ENCODE peak calls at places on chromosomes 11 and 22, in nine cellular contexts. S is frontal cortex; B is fibroblast of lung; P is stimulated activated naive CD8-positive, alpha-beta T cell treated with anti-CD3 and anti-CD28 coated beads, Interleukin-15, amount 100 ng/mL, for 72 hours; C is activated CD8-positive, alpha-beta memory T cell treated with anti-CD3 and anti-CD28 coated beads for 48 hours; M is cardiac muscle cell; J is OCI-LY7; I is NCI-H774; K is EH. G is an unnamed sample.

GRCh38 chr11:74371269-74372039 is 26.8 kb downstream of the PGM2L1 start:
- DNase-seq in S (no peak), B (peak; percentile 38), P (no peak), C (no peak), M (peak; percentile 21), J (no peak), I (peak; percentile 24), K (peak; percentile 79), G (peak; percentile 81)

GRCh38 chr11:17197431-17197898 is 10.3 kb downstream of the PIK3C2A start:
- DNase-seq in S (no peak), B (peak; percentile 23), P (no peak), C (no peak), M (no peak), J (no peak), I (no peak), K (peak; percentile 49), G (no peak)

GRCh38 chr11:114162719-114163123 is 103.2 kb downstream of the ZBTB16 start:
- DNase-seq in S (peak; percentile 50), B (peak; percentile 100), P (no peak), C (no peak), M (peak; percentile 100), J (no peak), I (peak; percentile 71), K (peak; percentile 96), G (peak; percentile 91)

GRCh38 chr22:48356731-48357130 is 1470.9 kb downstream of the BRD1 start:
- DNase-seq in S (no peak), B (no peak), P (no peak), C (no peak), M (no peak), J (no peak), I (no peak), K (no peak), G (no peak)

GRCh38 chr22:21665047-21665851 is 563 bp upstream of the PPIL2 start:
- DNase-seq in S (no peak), B (no peak), P (no peak), C (no peak), M (no peak), J (no peak), I (no peak), K (no peak), G (no peak)

GRCh38 chr11:117720061-117720511 is 76.9 kb downstream of the DSCAML1 start:
- DNase-seq in S (no peak), B (no peak), P (no peak), C (no peak), M (no peak), J (no peak), I (no peak), K (no peak), G (no peak)

GRCh38 chr11:67056640-67057409 is at the start of gene RHOD:
- DNase-seq in S (no peak), B (no peak), P (peak; percentile 39), C (no peak), M (peak; percentile 49), J (no peak), I (no peak), K (peak; percentile 50), G (no peak)

GRCh38 chr11:47394322-47395224 is 13.8 kb upstream of the SLC39A13 start:
- DNase-seq in S (no peak), B (no peak), P (peak; percentile 69), C (no peak), M (peak; percentile 90), J (peak; percentile 88), I (no peak), K (no peak), G (no peak)

GRCh38 chr11:63639195-63639832 is 25.1 kb upstream of the PLAAT3 start:
- DNase-seq in S (no peak), B (peak; percentile 58), P (no peak), C (no peak), M (peak; percentile 50), J (peak; percentile 25), I (no peak), K (peak; percentile 34), G (peak; percentile 29)

GRCh38 chr11:121448431-121448941 is 3.6 kb upstream of the SORL1 start:
- DNase-seq in S (no peak), B (no peak), P (no peak), C (no peak), M (no peak), J (peak; percentile 62), I (no peak), K (no peak), G (no peak)

GRCh38 chr11:95066721-95067041 is at the start of gene SRSF8:
- DNase-seq in S (no peak), B (no peak), P (no peak), C (no peak), M (no peak), J (no peak), I (peak; percentile 83), K (no peak), G (no peak)

GRCh38 chr11:88651556-88651955 is 314.0 kb upstream of the CTSC start:
- DNase-seq in S (no peak), B (no peak), P (no peak), C (no peak), M (peak; percentile 77), J (no peak), I (no peak), K (no peak), G (no peak)

GRCh38 chr11:15897211-15897960 is 459.0 kb downstream of the SOX6 start:
- DNase-seq in S (no peak), B (peak; percentile 18), P (no peak), C (no peak), M (peak; percentile 66), J (no peak), I (no peak), K (peak; percentile 91), G (no peak)

GRCh38 chr11:43447124-43447523 is 88.4 kb downstream of the TTC17 start:
- DNase-seq in S (no peak), B (no peak), P (no peak), C (no peak), M (peak; percentile 2), J (no peak), I (no peak), K (peak; percentile 9), G (no peak)

GRCh38 chr11:75344761-75345454 is 6.6 kb downstream of the ARRB1 start:
- DNase-seq in S (no peak), B (no peak), P (no peak), C (no peak), M (no peak), J (no peak), I (no peak), K (peak; percentile 27), G (no peak)

GRCh38 chr11:130601141-130601540 is 152.7 kb downstream of the ADAMTS15 start:
- DNase-seq in S (peak; percentile 46), B (peak; percentile 93), P (no peak), C (no peak), M (peak; percentile 93), J (no peak), I (no peak), K (peak; percentile 93), G (peak; percentile 45)

GRCh38 chr11:3150726-3151125 is 14.4 kb downstream of the OSBPL5 start:
- DNase-seq in S (no peak), B (no peak), P (no peak), C (no peak), M (no peak), J (no peak), I (no peak), K (no peak), G (no peak)

GRCh38 chr22:29044657-29045176 is 16.9 kb downstream of the C22orf31 start:
- DNase-seq in S (no peak), B (peak; percentile 70), P (no peak), C (no peak), M (peak; percentile 77), J (no peak), I (no peak), K (peak; percentile 78), G (peak; percentile 71)

GRCh38 chr11:16902979-16903378 is 111.2 kb downstream of the PLEKHA7 start:
- DNase-seq in S (no peak), B (no peak), P (no peak), C (no peak), M (no peak), J (no peak), I (no peak), K (no peak), G (no peak)

GRCh38 chr11:32774081-32774480 is 20.4 kb downstream of the CCDC73 start:
- DNase-seq in S (no peak), B (no peak), P (no peak), C (no peak), M (no peak), J (no peak), I (no peak), K (no peak), G (no peak)

GRCh38 chr11:96055706-96056387 is 131.9 kb upstream of the MTMR2 start:
- DNase-seq in S (no peak), B (peak; percentile 51), P (no peak), C (no peak), M (peak; percentile 60), J (no peak), I (no peak), K (peak; percentile 90), G (peak; percentile 59)

GRCh38 chr11:69962152-69962551 is 116.0 kb upstream of the ANO1 start:
- DNase-seq in S (no peak), B (peak; percentile 44), P (no peak), C (no peak), M (peak; percentile 32), J (no peak), I (no peak), K (peak; percentile 58), G (no peak)

GRCh38 chr22:28920757-28921584 is 37.6 kb downstream of the ZNRF3 start:
- DNase-seq in S (no peak), B (no peak), P (peak; percentile 25), C (no peak), M (no peak), J (peak; percentile 24), I (no peak), K (no peak), G (no peak)

GRCh38 chr11:2518983-2519340 is 74.2 kb downstream of the KCNQ1 start:
- DNase-seq in S (no peak), B (no peak), P (no peak), C (no peak), M (no peak), J (no peak), I (no peak), K (no peak), G (no peak)

GRCh38 chr11:8183136-8183535 is 14.3 kb upstream of the RIC3 start:
- DNase-seq in S (no peak), B (no peak), P (no peak), C (no peak), M (no peak), J (no peak), I (no peak), K (no peak), G (no peak)

G was measured in myocyte.